ENCODE peak calls at places on chromosomes 2 and 18, in eight cellular contexts. One of them, this sample, is unnamed.

GRCh38 chr2:81650048-81650971 is 1345.8 kb upstream of the LRRTM1 start:
- DNase-seq in colonic mucosa: no peak
- DNase-seq in astrocyte: peak
- DNase-seq in fibroblast of pulmonary artery: peak
- DNase-seq in GM12865: no peak
- DNase-seq in AG04450: no peak
- DNase-seq in AG09309: no peak
- DNase-seq in PC-3: peak
- DNase-seq in this sample: peak

GRCh38 chr18:69757733-69758132 is 189.9 kb downstream of the CD226 start:
- DNase-seq in colonic mucosa: no peak
- DNase-seq in astrocyte: peak
- DNase-seq in fibroblast of pulmonary artery: peak
- DNase-seq in GM12865: no peak
- DNase-seq in AG04450: no peak
- DNase-seq in AG09309: no peak
- DNase-seq in PC-3: peak
- DNase-seq in this sample: no peak

GRCh38 chr2:186675380-186675779 is 18.5 kb upstream of the FAM171B start:
- DNase-seq in colonic mucosa: no peak
- DNase-seq in astrocyte: peak
- DNase-seq in fibroblast of pulmonary artery: peak
- DNase-seq in GM12865: no peak
- DNase-seq in AG04450: no peak
- DNase-seq in AG09309: no peak
- DNase-seq in PC-3: no peak
- DNase-seq in this sample: no peak

GRCh38 chr2:225002039-225002655 is 40.1 kb downstream of the DOCK10 start:
- DNase-seq in colonic mucosa: peak
- DNase-seq in astrocyte: peak
- DNase-seq in fibroblast of pulmonary artery: peak
- DNase-seq in GM12865: peak
- DNase-seq in AG04450: no peak
- DNase-seq in AG09309: no peak
- DNase-seq in PC-3: peak
- DNase-seq in this sample: peak

GRCh38 chr2:236360486-236360885 is 96.3 kb upstream of the ASB18 start:
- DNase-seq in colonic mucosa: no peak
- DNase-seq in astrocyte: peak
- DNase-seq in fibroblast of pulmonary artery: peak
- DNase-seq in GM12865: no peak
- DNase-seq in AG04450: no peak
- DNase-seq in AG09309: no peak
- DNase-seq in PC-3: no peak
- DNase-seq in this sample: peak

GRCh38 chr2:12705230-12705629 is 11.5 kb upstream of the TRIB2 start:
- DNase-seq in colonic mucosa: no peak
- DNase-seq in astrocyte: no peak
- DNase-seq in fibroblast of pulmonary artery: no peak
- DNase-seq in GM12865: no peak
- DNase-seq in AG04450: no peak
- DNase-seq in AG09309: no peak
- DNase-seq in PC-3: no peak
- DNase-seq in this sample: no peak

GRCh38 chr18:48955528-48956261 is 4.9 kb upstream of the SMAD7 start:
- DNase-seq in colonic mucosa: no peak
- DNase-seq in astrocyte: peak
- DNase-seq in fibroblast of pulmonary artery: peak
- DNase-seq in GM12865: no peak
- DNase-seq in AG04450: no peak
- DNase-seq in AG09309: no peak
- DNase-seq in PC-3: no peak
- DNase-seq in this sample: peak

GRCh38 chr18:13286456-13287125 is 68.0 kb downstream of the LDLRAD4 start:
- DNase-seq in colonic mucosa: no peak
- DNase-seq in astrocyte: no peak
- DNase-seq in fibroblast of pulmonary artery: no peak
- DNase-seq in GM12865: no peak
- DNase-seq in AG04450: no peak
- DNase-seq in AG09309: no peak
- DNase-seq in PC-3: no peak
- DNase-seq in this sample: no peak

GRCh38 chr2:215870088-215870490 is 143.3 kb downstream of the MREG start:
- DNase-seq in colonic mucosa: peak
- DNase-seq in astrocyte: peak
- DNase-seq in fibroblast of pulmonary artery: peak
- DNase-seq in GM12865: no peak
- DNase-seq in AG04450: no peak
- DNase-seq in AG09309: peak
- DNase-seq in PC-3: peak
- DNase-seq in this sample: peak

GRCh38 chr2:193703411-193703810 is 1508.7 kb upstream of the TMEFF2 start:
- DNase-seq in colonic mucosa: no peak
- DNase-seq in astrocyte: no peak
- DNase-seq in fibroblast of pulmonary artery: no peak
- DNase-seq in GM12865: no peak
- DNase-seq in AG04450: no peak
- DNase-seq in AG09309: no peak
- DNase-seq in PC-3: no peak
- DNase-seq in this sample: peak

GRCh38 chr2:32624813-32625212 is 3.0 kb upstream of the TTC27 start:
- DNase-seq in colonic mucosa: no peak
- DNase-seq in astrocyte: no peak
- DNase-seq in fibroblast of pulmonary artery: no peak
- DNase-seq in GM12865: no peak
- DNase-seq in AG04450: no peak
- DNase-seq in AG09309: no peak
- DNase-seq in PC-3: no peak
- DNase-seq in this sample: no peak

GRCh38 chr2:205965707-205966106 is 120.3 kb downstream of the INO80D start:
- DNase-seq in colonic mucosa: no peak
- DNase-seq in astrocyte: no peak
- DNase-seq in fibroblast of pulmonary artery: no peak
- DNase-seq in GM12865: no peak
- DNase-seq in AG04450: no peak
- DNase-seq in AG09309: no peak
- DNase-seq in PC-3: no peak
- DNase-seq in this sample: no peak

GRCh38 chr2:205808493-205809121 is 126.3 kb downstream of the NRP2 start:
- DNase-seq in colonic mucosa: no peak
- DNase-seq in astrocyte: no peak
- DNase-seq in fibroblast of pulmonary artery: no peak
- DNase-seq in GM12865: no peak
- DNase-seq in AG04450: no peak
- DNase-seq in AG09309: no peak
- DNase-seq in PC-3: no peak
- DNase-seq in this sample: peak

GRCh38 chr18:50737127-50737526 is 82.7 kb downstream of the MRO start:
- DNase-seq in colonic mucosa: no peak
- DNase-seq in astrocyte: no peak
- DNase-seq in fibroblast of pulmonary artery: no peak
- DNase-seq in GM12865: no peak
- DNase-seq in AG04450: no peak
- DNase-seq in AG09309: no peak
- DNase-seq in PC-3: no peak
- DNase-seq in this sample: no peak

GRCh38 chr2:197378494-197378972 is 56.3 kb downstream of the SF3B1 start:
- DNase-seq in colonic mucosa: peak
- DNase-seq in astrocyte: peak
- DNase-seq in fibroblast of pulmonary artery: peak
- DNase-seq in GM12865: peak
- DNase-seq in AG04450: no peak
- DNase-seq in AG09309: no peak
- DNase-seq in PC-3: peak
- DNase-seq in this sample: peak
- H3K4me3 ChIP-seq in colonic mucosa: no peak
- H3K4me3 ChIP-seq in astrocyte: peak
- H3K4me3 ChIP-seq in fibroblast of pulmonary artery: peak
- H3K4me3 ChIP-seq in GM12865: no peak
- H3K4me3 ChIP-seq in AG04450: no peak
- H3K4me3 ChIP-seq in AG09309: no peak
- H3K4me3 ChIP-seq in PC-3: peak
- H3K4me3 ChIP-seq in this sample: peak

GRCh38 chr2:156191547-156191946 is 141.0 kb downstream of the NR4A2 start:
- DNase-seq in colonic mucosa: no peak
- DNase-seq in astrocyte: peak
- DNase-seq in fibroblast of pulmonary artery: peak
- DNase-seq in GM12865: no peak
- DNase-seq in AG04450: no peak
- DNase-seq in AG09309: no peak
- DNase-seq in PC-3: no peak
- DNase-seq in this sample: no peak

GRCh38 chr2:156189143-156189542 is 143.4 kb downstream of the NR4A2 start:
- DNase-seq in colonic mucosa: peak
- DNase-seq in astrocyte: no peak
- DNase-seq in fibroblast of pulmonary artery: no peak
- DNase-seq in GM12865: no peak
- DNase-seq in AG04450: no peak
- DNase-seq in AG09309: no peak
- DNase-seq in PC-3: no peak
- DNase-seq in this sample: no peak

GRCh38 chr2:156190532-156190931 is 142.0 kb downstream of the NR4A2 start:
- DNase-seq in colonic mucosa: peak
- DNase-seq in astrocyte: no peak
- DNase-seq in fibroblast of pulmonary artery: no peak
- DNase-seq in GM12865: no peak
- DNase-seq in AG04450: no peak
- DNase-seq in AG09309: no peak
- DNase-seq in PC-3: no peak
- DNase-seq in this sample: no peak

GRCh38 chr2:156189584-156189983 is 142.9 kb downstream of the NR4A2 start:
- DNase-seq in colonic mucosa: no peak
- DNase-seq in astrocyte: no peak
- DNase-seq in fibroblast of pulmonary artery: no peak
- DNase-seq in GM12865: no peak
- DNase-seq in AG04450: no peak
- DNase-seq in AG09309: no peak
- DNase-seq in PC-3: no peak
- DNase-seq in this sample: no peak

DNA sequence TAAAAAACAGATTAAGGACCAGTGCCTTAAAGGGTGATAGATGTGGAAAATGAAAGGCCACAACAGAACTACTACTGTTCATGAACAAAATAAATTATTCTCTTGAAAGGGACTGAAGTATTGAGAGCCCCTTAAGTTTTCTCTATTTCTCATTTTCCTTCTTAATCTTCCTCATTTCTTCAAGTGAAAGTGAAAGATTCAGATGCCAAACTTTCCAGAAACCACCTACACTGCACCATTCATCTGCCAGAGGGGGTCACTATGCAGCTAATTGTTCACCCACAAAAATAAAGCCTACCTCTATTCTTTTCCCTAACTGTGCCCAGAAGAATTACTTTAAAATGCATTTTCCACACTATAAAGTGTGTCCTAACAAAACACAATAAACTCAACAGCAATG is 140.1 kb downstream of the NR4A2 start:
- DNase-seq in colonic mucosa: no peak
- DNase-seq in astrocyte: no peak
- DNase-seq in fibroblast of pulmonary artery: no peak
- DNase-seq in GM12865: peak
- DNase-seq in AG04450: no peak
- DNase-seq in AG09309: no peak
- DNase-seq in PC-3: no peak
- DNase-seq in this sample: peak
- TF ChIP-seq CTCF in colonic mucosa: no peak
- TF ChIP-seq CTCF in astrocyte: no peak
- TF ChIP-seq CTCF in fibroblast of pulmonary artery: peak
- TF ChIP-seq CTCF in GM12865: peak
- TF ChIP-seq CTCF in AG04450: peak
- TF ChIP-seq CTCF in AG09309: peak
- TF ChIP-seq CTCF in PC-3: peak
- TF ChIP-seq CTCF in this sample: no peak

GRCh38 chr18:75071484-75071785 is 137.5 kb downstream of the PTGR3 start:
- DNase-seq in colonic mucosa: no peak
- DNase-seq in astrocyte: no peak
- DNase-seq in fibroblast of pulmonary artery: no peak
- DNase-seq in GM12865: no peak
- DNase-seq in AG04450: no peak
- DNase-seq in AG09309: no peak
- DNase-seq in PC-3: no peak
- DNase-seq in this sample: no peak
- H3K4me3 ChIP-seq in colonic mucosa: no peak
- H3K4me3 ChIP-seq in astrocyte: no peak
- H3K4me3 ChIP-seq in fibroblast of pulmonary artery: no peak
- H3K4me3 ChIP-seq in GM12865: no peak
- H3K4me3 ChIP-seq in AG04450: no peak
- H3K4me3 ChIP-seq in AG09309: no peak
- H3K4me3 ChIP-seq in PC-3: peak
- H3K4me3 ChIP-seq in this sample: peak

GRCh38 chr2:173964565-173965371 is 405 bp downstream of the SP3 start:
- DNase-seq in colonic mucosa: peak
- DNase-seq in astrocyte: peak
- DNase-seq in fibroblast of pulmonary artery: peak
- DNase-seq in GM12865: peak
- DNase-seq in AG04450: peak
- DNase-seq in AG09309: no peak
- DNase-seq in PC-3: peak
- DNase-seq in this sample: peak

GRCh38 chr2:173963323-173963816 is 1.8 kb downstream of the SP3 start:
- DNase-seq in colonic mucosa: peak
- DNase-seq in astrocyte: peak
- DNase-seq in fibroblast of pulmonary artery: peak
- DNase-seq in GM12865: peak
- DNase-seq in AG04450: no peak
- DNase-seq in AG09309: no peak
- DNase-seq in PC-3: peak
- DNase-seq in this sample: peak

GRCh38 chr2:173963817-173964564 is 1.2 kb downstream of the SP3 start:
- DNase-seq in colonic mucosa: peak
- DNase-seq in astrocyte: peak
- DNase-seq in fibroblast of pulmonary artery: peak
- DNase-seq in GM12865: peak
- DNase-seq in AG04450: no peak
- DNase-seq in AG09309: no peak
- DNase-seq in PC-3: peak
- DNase-seq in this sample: peak

GRCh38 chr2:173966274-173967098 is 1.3 kb upstream of the SP3 start:
- DNase-seq in colonic mucosa: no peak
- DNase-seq in astrocyte: no peak
- DNase-seq in fibroblast of pulmonary artery: no peak
- DNase-seq in GM12865: no peak
- DNase-seq in AG04450: no peak
- DNase-seq in AG09309: no peak
- DNase-seq in PC-3: no peak
- DNase-seq in this sample: no peak

DNA sequence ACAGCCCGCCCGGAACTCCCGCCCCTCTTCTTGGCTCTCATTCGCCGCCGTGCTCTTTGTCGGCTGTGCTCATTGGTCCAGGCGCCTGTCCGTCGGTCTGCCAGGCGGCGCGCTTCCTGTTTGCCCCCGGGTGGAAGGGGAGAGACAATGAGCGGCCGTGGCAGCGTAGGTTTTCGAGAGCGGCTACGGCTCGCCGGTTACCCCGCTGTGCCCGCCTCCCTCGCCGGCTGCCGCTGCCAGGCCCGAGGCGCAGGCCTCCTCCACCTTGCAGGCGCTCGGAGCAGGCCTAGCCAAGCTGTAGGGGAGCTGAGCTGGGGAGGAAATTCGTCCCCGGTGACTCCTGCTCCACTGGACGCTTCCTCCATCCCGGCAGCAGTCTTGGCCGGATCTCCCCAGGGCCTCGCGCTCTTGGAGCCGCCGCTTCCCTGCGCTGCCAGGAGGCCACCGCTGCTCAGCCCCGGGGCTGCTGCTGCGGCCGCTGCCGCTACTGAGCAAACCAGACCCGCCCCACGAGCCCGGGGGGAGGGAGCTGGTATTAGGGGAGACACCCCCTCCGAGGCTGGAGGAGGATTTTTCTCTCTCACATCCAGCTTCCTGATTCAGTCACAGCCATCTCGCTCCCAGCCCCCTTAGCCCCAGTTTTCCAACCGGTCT is at the start of gene SP3:
- DNase-seq in colonic mucosa: peak
- DNase-seq in astrocyte: peak
- DNase-seq in fibroblast of pulmonary artery: peak
- DNase-seq in GM12865: peak
- DNase-seq in AG04450: peak
- DNase-seq in AG09309: peak
- DNase-seq in PC-3: peak
- DNase-seq in this sample: peak
- TF ChIP-seq CTCF in colonic mucosa: no peak
- TF ChIP-seq CTCF in astrocyte: no peak
- TF ChIP-seq CTCF in fibroblast of pulmonary artery: no peak
- TF ChIP-seq CTCF in GM12865: no peak
- TF ChIP-seq CTCF in AG04450: no peak
- TF ChIP-seq CTCF in AG09309: no peak
- TF ChIP-seq CTCF in PC-3: no peak
- TF ChIP-seq CTCF in this sample: no peak

This sample was measured in cardiac fibroblast.